ENCODE peak calls at places on chromosomes 12 and 14, in four cellular contexts. One of them, this sample, is unnamed.

GRCh38 chr12:24776856-24777255 is 172.0 kb downstream of the BCAT1 start:
- DNase-seq in activated gamma-delta T cell treated with Interleukin-2 at 50 U/mL for 16 hours: no peak
- DNase-seq in stimulated activated naive B cell treated with anti-CD40 and anti-IgM and Interleukin-4, amounts not matched to agents 10 μg/mL and 1 μg/mL and 100 μg/mL, for 72 hours: no peak
- DNase-seq in SK-N-DZ: no peak
- DNase-seq in this sample: no peak

GRCh38 chr12:110733857-110734373 is 8.8 kb downstream of the PPP1CC start:
- DNase-seq in activated gamma-delta T cell treated with Interleukin-2 at 50 U/mL for 16 hours: no peak
- DNase-seq in stimulated activated naive B cell treated with anti-CD40 and anti-IgM and Interleukin-4, amounts not matched to agents 10 μg/mL and 1 μg/mL and 100 μg/mL, for 72 hours: no peak
- DNase-seq in SK-N-DZ: no peak
- DNase-seq in this sample: no peak

GRCh38 chr12:67572492-67572891 is 76.1 kb upstream of the DYRK2 start:
- DNase-seq in SK-N-DZ: no peak
- DNase-seq in stimulated activated naive B cell treated with anti-CD40 and anti-IgM and Interleukin-4, amounts not matched to agents 10 μg/mL and 1 μg/mL and 100 μg/mL, for 72 hours: no peak
- DNase-seq in activated gamma-delta T cell treated with Interleukin-2 at 50 U/mL for 16 hours: no peak
- DNase-seq in this sample: peak

GRCh38 chr14:22558221-22558913 is 30.7 kb downstream of the DAD1 start:
- DNase-seq in stimulated activated naive B cell treated with anti-CD40 and anti-IgM and Interleukin-4, amounts not matched to agents 10 μg/mL and 1 μg/mL and 100 μg/mL, for 72 hours: no peak
- DNase-seq in SK-N-DZ: no peak
- DNase-seq in activated gamma-delta T cell treated with Interleukin-2 at 50 U/mL for 16 hours: peak
- DNase-seq in this sample: no peak

GRCh38 chr14:48937796-48938195 is 648.4 kb downstream of the RPS29 start:
- DNase-seq in stimulated activated naive B cell treated with anti-CD40 and anti-IgM and Interleukin-4, amounts not matched to agents 10 μg/mL and 1 μg/mL and 100 μg/mL, for 72 hours: no peak
- DNase-seq in activated gamma-delta T cell treated with Interleukin-2 at 50 U/mL for 16 hours: no peak
- DNase-seq in SK-N-DZ: peak
- DNase-seq in this sample: no peak

GRCh38 chr14:95527392-95528002 is 7.4 kb upstream of the GLRX5 start:
- DNase-seq in stimulated activated naive B cell treated with anti-CD40 and anti-IgM and Interleukin-4, amounts not matched to agents 10 μg/mL and 1 μg/mL and 100 μg/mL, for 72 hours: no peak
- DNase-seq in SK-N-DZ: peak
- DNase-seq in activated gamma-delta T cell treated with Interleukin-2 at 50 U/mL for 16 hours: peak
- DNase-seq in this sample: peak

GRCh38 chr14:55600784-55601561 is 21.0 kb downstream of the KTN1 start:
- DNase-seq in stimulated activated naive B cell treated with anti-CD40 and anti-IgM and Interleukin-4, amounts not matched to agents 10 μg/mL and 1 μg/mL and 100 μg/mL, for 72 hours: no peak
- DNase-seq in activated gamma-delta T cell treated with Interleukin-2 at 50 U/mL for 16 hours: no peak
- DNase-seq in SK-N-DZ: no peak
- DNase-seq in this sample: no peak

GRCh38 chr12:132395192-132395907 is 66.0 kb upstream of the GALNT9 start:
- DNase-seq in SK-N-DZ: no peak
- DNase-seq in stimulated activated naive B cell treated with anti-CD40 and anti-IgM and Interleukin-4, amounts not matched to agents 10 μg/mL and 1 μg/mL and 100 μg/mL, for 72 hours: no peak
- DNase-seq in activated gamma-delta T cell treated with Interleukin-2 at 50 U/mL for 16 hours: no peak
- DNase-seq in this sample: no peak

GRCh38 chr14:31926123-31926522 is 151.0 kb upstream of the ARHGAP5 start:
- DNase-seq in SK-N-DZ: peak
- DNase-seq in activated gamma-delta T cell treated with Interleukin-2 at 50 U/mL for 16 hours: no peak
- DNase-seq in stimulated activated naive B cell treated with anti-CD40 and anti-IgM and Interleukin-4, amounts not matched to agents 10 μg/mL and 1 μg/mL and 100 μg/mL, for 72 hours: no peak
- DNase-seq in this sample: no peak

GRCh38 chr12:89863332-89863938 is 154.8 kb upstream of the ATP2B1 start:
- DNase-seq in SK-N-DZ: no peak
- DNase-seq in stimulated activated naive B cell treated with anti-CD40 and anti-IgM and Interleukin-4, amounts not matched to agents 10 μg/mL and 1 μg/mL and 100 μg/mL, for 72 hours: peak
- DNase-seq in activated gamma-delta T cell treated with Interleukin-2 at 50 U/mL for 16 hours: peak
- DNase-seq in this sample: no peak

GRCh38 chr14:95619785-95620417 is 66.3 kb upstream of the TCL1B start:
- DNase-seq in stimulated activated naive B cell treated with anti-CD40 and anti-IgM and Interleukin-4, amounts not matched to agents 10 μg/mL and 1 μg/mL and 100 μg/mL, for 72 hours: no peak
- DNase-seq in SK-N-DZ: no peak
- DNase-seq in activated gamma-delta T cell treated with Interleukin-2 at 50 U/mL for 16 hours: no peak
- DNase-seq in this sample: no peak

GRCh38 chr12:121227294-121227693 is 17.4 kb downstream of the P2RX4 start:
- DNase-seq in SK-N-DZ: no peak
- DNase-seq in stimulated activated naive B cell treated with anti-CD40 and anti-IgM and Interleukin-4, amounts not matched to agents 10 μg/mL and 1 μg/mL and 100 μg/mL, for 72 hours: no peak
- DNase-seq in activated gamma-delta T cell treated with Interleukin-2 at 50 U/mL for 16 hours: no peak
- DNase-seq in this sample: peak

GRCh38 chr14:75667099-75667498 is 6.1 kb downstream of the TTLL5 start:
- DNase-seq in stimulated activated naive B cell treated with anti-CD40 and anti-IgM and Interleukin-4, amounts not matched to agents 10 μg/mL and 1 μg/mL and 100 μg/mL, for 72 hours: no peak
- DNase-seq in SK-N-DZ: no peak
- DNase-seq in activated gamma-delta T cell treated with Interleukin-2 at 50 U/mL for 16 hours: no peak
- DNase-seq in this sample: no peak

GRCh38 chr12:52628841-52629240 is 10.5 kb upstream of the KRT73 start:
- DNase-seq in activated gamma-delta T cell treated with Interleukin-2 at 50 U/mL for 16 hours: no peak
- DNase-seq in SK-N-DZ: no peak
- DNase-seq in stimulated activated naive B cell treated with anti-CD40 and anti-IgM and Interleukin-4, amounts not matched to agents 10 μg/mL and 1 μg/mL and 100 μg/mL, for 72 hours: no peak
- DNase-seq in this sample: no peak

GRCh38 chr12:55996201-55996714 is 818 bp upstream of the SUOX start:
- DNase-seq in activated gamma-delta T cell treated with Interleukin-2 at 50 U/mL for 16 hours: peak
- DNase-seq in stimulated activated naive B cell treated with anti-CD40 and anti-IgM and Interleukin-4, amounts not matched to agents 10 μg/mL and 1 μg/mL and 100 μg/mL, for 72 hours: peak
- DNase-seq in SK-N-DZ: peak
- DNase-seq in this sample: peak

GRCh38 chr12:114405199-114405448 is 820 bp downstream of the TBX5 start:
- DNase-seq in SK-N-DZ: no peak
- DNase-seq in activated gamma-delta T cell treated with Interleukin-2 at 50 U/mL for 16 hours: no peak
- DNase-seq in stimulated activated naive B cell treated with anti-CD40 and anti-IgM and Interleukin-4, amounts not matched to agents 10 μg/mL and 1 μg/mL and 100 μg/mL, for 72 hours: no peak
- DNase-seq in this sample: no peak

GRCh38 chr14:75323571-75323970 is 44.9 kb downstream of the FOS start:
- DNase-seq in stimulated activated naive B cell treated with anti-CD40 and anti-IgM and Interleukin-4, amounts not matched to agents 10 μg/mL and 1 μg/mL and 100 μg/mL, for 72 hours: no peak
- DNase-seq in SK-N-DZ: no peak
- DNase-seq in activated gamma-delta T cell treated with Interleukin-2 at 50 U/mL for 16 hours: no peak
- DNase-seq in this sample: no peak

GRCh38 chr14:69880851-69881250 is 1.6 kb downstream of the SMOC1 start:
- DNase-seq in SK-N-DZ: peak
- DNase-seq in stimulated activated naive B cell treated with anti-CD40 and anti-IgM and Interleukin-4, amounts not matched to agents 10 μg/mL and 1 μg/mL and 100 μg/mL, for 72 hours: no peak
- DNase-seq in activated gamma-delta T cell treated with Interleukin-2 at 50 U/mL for 16 hours: no peak
- DNase-seq in this sample: no peak

GRCh38 chr12:77315407-77315806 is 250.0 kb upstream of the E2F7 start:
- DNase-seq in stimulated activated naive B cell treated with anti-CD40 and anti-IgM and Interleukin-4, amounts not matched to agents 10 μg/mL and 1 μg/mL and 100 μg/mL, for 72 hours: no peak
- DNase-seq in SK-N-DZ: no peak
- DNase-seq in activated gamma-delta T cell treated with Interleukin-2 at 50 U/mL for 16 hours: no peak
- DNase-seq in this sample: no peak

GRCh38 chr12:3193755-3194154 is 116.6 kb downstream of the TSPAN9 start:
- DNase-seq in SK-N-DZ: no peak
- DNase-seq in activated gamma-delta T cell treated with Interleukin-2 at 50 U/mL for 16 hours: no peak
- DNase-seq in stimulated activated naive B cell treated with anti-CD40 and anti-IgM and Interleukin-4, amounts not matched to agents 10 μg/mL and 1 μg/mL and 100 μg/mL, for 72 hours: no peak
- DNase-seq in this sample: no peak

GRCh38 chr14:61476737-61477410 is 155.5 kb downstream of the PRKCH start:
- DNase-seq in stimulated activated naive B cell treated with anti-CD40 and anti-IgM and Interleukin-4, amounts not matched to agents 10 μg/mL and 1 μg/mL and 100 μg/mL, for 72 hours: peak
- DNase-seq in SK-N-DZ: no peak
- DNase-seq in activated gamma-delta T cell treated with Interleukin-2 at 50 U/mL for 16 hours: peak
- DNase-seq in this sample: no peak

GRCh38 chr12:70364695-70365397 is 1.2 kb upstream of the KCNMB4 start:
- DNase-seq in activated gamma-delta T cell treated with Interleukin-2 at 50 U/mL for 16 hours: no peak
- DNase-seq in stimulated activated naive B cell treated with anti-CD40 and anti-IgM and Interleukin-4, amounts not matched to agents 10 μg/mL and 1 μg/mL and 100 μg/mL, for 72 hours: no peak
- DNase-seq in SK-N-DZ: no peak
- DNase-seq in this sample: peak

GRCh38 chr12:5912437-5913334 is 32.4 kb downstream of the ANO2 start:
- DNase-seq in SK-N-DZ: no peak
- DNase-seq in stimulated activated naive B cell treated with anti-CD40 and anti-IgM and Interleukin-4, amounts not matched to agents 10 μg/mL and 1 μg/mL and 100 μg/mL, for 72 hours: no peak
- DNase-seq in activated gamma-delta T cell treated with Interleukin-2 at 50 U/mL for 16 hours: no peak
- DNase-seq in this sample: no peak

GRCh38 chr14:67665886-67666285 is 8.5 kb downstream of the VTI1B start:
- DNase-seq in activated gamma-delta T cell treated with Interleukin-2 at 50 U/mL for 16 hours: no peak
- DNase-seq in stimulated activated naive B cell treated with anti-CD40 and anti-IgM and Interleukin-4, amounts not matched to agents 10 μg/mL and 1 μg/mL and 100 μg/mL, for 72 hours: no peak
- DNase-seq in SK-N-DZ: no peak
- DNase-seq in this sample: no peak

GRCh38 chr12:91373086-91373485 is 190.5 kb upstream of the DCN start:
- DNase-seq in stimulated activated naive B cell treated with anti-CD40 and anti-IgM and Interleukin-4, amounts not matched to agents 10 μg/mL and 1 μg/mL and 100 μg/mL, for 72 hours: no peak
- DNase-seq in activated gamma-delta T cell treated with Interleukin-2 at 50 U/mL for 16 hours: no peak
- DNase-seq in SK-N-DZ: no peak
- DNase-seq in this sample: no peak

GRCh38 chr12:117034249-117034648 is 65.0 kb downstream of the TESC start:
- DNase-seq in SK-N-DZ: no peak
- DNase-seq in activated gamma-delta T cell treated with Interleukin-2 at 50 U/mL for 16 hours: no peak
- DNase-seq in stimulated activated naive B cell treated with anti-CD40 and anti-IgM and Interleukin-4, amounts not matched to agents 10 μg/mL and 1 μg/mL and 100 μg/mL, for 72 hours: no peak
- DNase-seq in this sample: no peak

GRCh38 chr14:33848706-33849454 is 102.0 kb downstream of the EGLN3 start:
- DNase-seq in SK-N-DZ: peak
- DNase-seq in stimulated activated naive B cell treated with anti-CD40 and anti-IgM and Interleukin-4, amounts not matched to agents 10 μg/mL and 1 μg/mL and 100 μg/mL, for 72 hours: no peak
- DNase-seq in activated gamma-delta T cell treated with Interleukin-2 at 50 U/mL for 16 hours: no peak
- DNase-seq in this sample: peak

GRCh38 chr12:12800406-12801180 is 12.6 kb upstream of the DDX47 start:
- DNase-seq in stimulated activated naive B cell treated with anti-CD40 and anti-IgM and Interleukin-4, amounts not matched to agents 10 μg/mL and 1 μg/mL and 100 μg/mL, for 72 hours: no peak
- DNase-seq in activated gamma-delta T cell treated with Interleukin-2 at 50 U/mL for 16 hours: no peak
- DNase-seq in SK-N-DZ: no peak
- DNase-seq in this sample: no peak

GRCh38 chr12:4279120-4279690 is 5.6 kb downstream of the CCND2 start:
- DNase-seq in stimulated activated naive B cell treated with anti-CD40 and anti-IgM and Interleukin-4, amounts not matched to agents 10 μg/mL and 1 μg/mL and 100 μg/mL, for 72 hours: no peak
- DNase-seq in SK-N-DZ: no peak
- DNase-seq in activated gamma-delta T cell treated with Interleukin-2 at 50 U/mL for 16 hours: no peak
- DNase-seq in this sample: no peak

GRCh38 chr12:10069099-10069498 is 29.7 kb downstream of the CLEC1A start:
- DNase-seq in activated gamma-delta T cell treated with Interleukin-2 at 50 U/mL for 16 hours: no peak
- DNase-seq in SK-N-DZ: no peak
- DNase-seq in stimulated activated naive B cell treated with anti-CD40 and anti-IgM and Interleukin-4, amounts not matched to agents 10 μg/mL and 1 μg/mL and 100 μg/mL, for 72 hours: no peak
- DNase-seq in this sample: no peak

GRCh38 chr14:53953828-53954550 is 2.6 kb downstream of the BMP4 start:
- DNase-seq in SK-N-DZ: no peak
- DNase-seq in stimulated activated naive B cell treated with anti-CD40 and anti-IgM and Interleukin-4, amounts not matched to agents 10 μg/mL and 1 μg/mL and 100 μg/mL, for 72 hours: no peak
- DNase-seq in activated gamma-delta T cell treated with Interleukin-2 at 50 U/mL for 16 hours: no peak
- DNase-seq in this sample: peak

GRCh38 chr12:65556676-65557424 is 267.4 kb upstream of the HMGA2 start:
- DNase-seq in SK-N-DZ: peak
- DNase-seq in activated gamma-delta T cell treated with Interleukin-2 at 50 U/mL for 16 hours: peak
- DNase-seq in stimulated activated naive B cell treated with anti-CD40 and anti-IgM and Interleukin-4, amounts not matched to agents 10 μg/mL and 1 μg/mL and 100 μg/mL, for 72 hours: peak
- DNase-seq in this sample: peak

GRCh38 chr12:51907083-51907863 is at the start of gene ACVRL1:
- DNase-seq in activated gamma-delta T cell treated with Interleukin-2 at 50 U/mL for 16 hours: no peak
- DNase-seq in stimulated activated naive B cell treated with anti-CD40 and anti-IgM and Interleukin-4, amounts not matched to agents 10 μg/mL and 1 μg/mL and 100 μg/mL, for 72 hours: no peak
- DNase-seq in SK-N-DZ: no peak
- DNase-seq in this sample: no peak

GRCh38 chr12:55722948-55723347 is 2.8 kb downstream of the RDH5 start:
- DNase-seq in activated gamma-delta T cell treated with Interleukin-2 at 50 U/mL for 16 hours: no peak
- DNase-seq in stimulated activated naive B cell treated with anti-CD40 and anti-IgM and Interleukin-4, amounts not matched to agents 10 μg/mL and 1 μg/mL and 100 μg/mL, for 72 hours: no peak
- DNase-seq in SK-N-DZ: no peak
- DNase-seq in this sample: peak

GRCh38 chr12:23083267-23083666 is 458.3 kb downstream of the ETNK1 start:
- DNase-seq in activated gamma-delta T cell treated with Interleukin-2 at 50 U/mL for 16 hours: no peak
- DNase-seq in SK-N-DZ: no peak
- DNase-seq in stimulated activated naive B cell treated with anti-CD40 and anti-IgM and Interleukin-4, amounts not matched to agents 10 μg/mL and 1 μg/mL and 100 μg/mL, for 72 hours: no peak
- DNase-seq in this sample: no peak